ENCODE peak calls at places on chromosomes 3 and 15, in ten cellular contexts. T is mesothelial cell of epicardium; S is cerebellar cortex; C is stimulated activated CD8-positive, alpha-beta memory T cell treated with anti-CD3 and anti-CD28 coated beads, Interleukin-7, amount 100 ng/mL, for 1 hour; L is WTC11; Y is naive thymus-derived CD8-positive, alpha-beta T cell; V is ureter; M is frontal cortex; H is EH; D is Right ventricle myocardium inferior. N is an unnamed sample.

GRCh38 chr3:188185717-188186236 is 31.8 kb downstream of the LPP start:
- DNase-seq in T (no peak), S (peak), C (no peak), L (no peak), Y (no peak), V (peak), M (no peak), H (peak), D (no peak), N (peak)

GRCh38 chr3:119401069-119401468 is 62.3 kb downstream of the TMEM39A start:
- DNase-seq in T (no peak), S (no peak), C (no peak), L (no peak), Y (no peak), V (no peak), M (no peak), H (no peak), D (no peak), N (no peak)

GRCh38 chr3:118587037-118587741 is 447.5 kb downstream of the IGSF11 start:
- DNase-seq in T (no peak), S (no peak), C (no peak), L (no peak), Y (no peak), V (no peak), M (no peak), H (no peak), D (no peak), N (no peak)

GRCh38 chr3:66572938-66573710 is 72.3 kb upstream of the LRIG1 start:
- DNase-seq in T (no peak), S (peak), C (no peak), L (peak), Y (no peak), V (no peak), M (no peak), H (no peak), D (no peak), N (no peak)

GRCh38 chr3:42216820-42217416 is 49.1 kb downstream of the CCK start:
- DNase-seq in T (no peak), S (no peak), C (no peak), L (no peak), Y (peak), V (no peak), M (no peak), H (peak), D (no peak), N (no peak)

GRCh38 chr15:50066202-50066601 is 52.8 kb downstream of the ATP8B4 start:
- DNase-seq in T (no peak), S (no peak), C (no peak), L (no peak), Y (no peak), V (no peak), M (no peak), H (peak), D (no peak), N (peak)

GRCh38 chr15:90463381-90463780 is 66.3 kb upstream of the CRTC3 start:
- DNase-seq in T (no peak), S (no peak), C (no peak), L (no peak), Y (no peak), V (no peak), M (peak), H (peak), D (no peak), N (peak)

GRCh38 chr3:170506556-170506955 is 79.3 kb downstream of the SLC7A14 start:
- DNase-seq in T (no peak), S (no peak), C (no peak), L (no peak), Y (no peak), V (no peak), M (no peak), H (peak), D (no peak), N (peak)

GRCh38 chr3:13015286-13016082 is 57.7 kb downstream of the IQSEC1 start:
- DNase-seq in T (no peak), S (no peak), C (no peak), L (no peak), Y (peak), V (no peak), M (no peak), H (no peak), D (peak), N (no peak)

GRCh38 chr3:122356402-122356801 is 26.6 kb downstream of the MIX23 start:
- DNase-seq in T (no peak), S (peak), C (no peak), L (peak), Y (peak), V (no peak), M (no peak), H (peak), D (no peak), N (peak)

GRCh38 chr3:195768414-195768813 is 43.3 kb downstream of the MUC4 start:
- DNase-seq in T (no peak), S (no peak), C (no peak), L (no peak), Y (no peak), V (no peak), M (no peak), H (no peak), D (no peak), N (no peak)

GRCh38 chr3:57758686-57759085 is 2.6 kb downstream of the SLMAP start:
- DNase-seq in T (no peak), S (no peak), C (no peak), L (no peak), Y (no peak), V (no peak), M (no peak), H (peak), D (no peak), N (no peak)

GRCh38 chr3:131402391-131403039 is 20.9 kb downstream of the NUDT16 start:
- DNase-seq in T (no peak), S (no peak), C (no peak), L (no peak), Y (no peak), V (no peak), M (no peak), H (peak), D (no peak), N (no peak)

GRCh38 chr3:14461748-14462324 is 59.4 kb downstream of the SLC6A6 start:
- DNase-seq in T (no peak), S (peak), C (peak), L (peak), Y (peak), V (no peak), M (peak), H (peak), D (no peak), N (peak)

GRCh38 chr3:181326637-181327223 is 337.2 kb upstream of the DNAJC19 start:
- DNase-seq in T (no peak), S (peak), C (no peak), L (no peak), Y (no peak), V (no peak), M (peak), H (no peak), D (no peak), N (no peak)

GRCh38 chr3:112579697-112580096 is 17.9 kb downstream of the SLC35A5 start:
- DNase-seq in T (no peak), S (no peak), C (no peak), L (no peak), Y (no peak), V (no peak), M (no peak), H (peak), D (no peak), N (peak)

GRCh38 chr3:185606191-185606590 is 20.1 kb downstream of the SENP2 start:
- DNase-seq in T (no peak), S (no peak), C (no peak), L (no peak), Y (no peak), V (no peak), M (no peak), H (no peak), D (no peak), N (no peak)

GRCh38 chr3:169022457-169022856 is 641.1 kb downstream of the MECOM start:
- DNase-seq in T (no peak), S (no peak), C (no peak), L (no peak), Y (no peak), V (no peak), M (no peak), H (no peak), D (no peak), N (no peak)

GRCh38 chr3:120062474-120062873 is 31.8 kb downstream of the GSK3B start:
- DNase-seq in T (no peak), S (no peak), C (no peak), L (no peak), Y (no peak), V (no peak), M (no peak), H (peak), D (no peak), N (no peak)

GRCh38 chr3:44522494-44522933 is 32.5 kb upstream of the ZKSCAN7 start:
- DNase-seq in T (no peak), S (peak), C (no peak), L (no peak), Y (no peak), V (no peak), M (no peak), H (peak), D (no peak), N (no peak)

GRCh38 chr3:41711656-41712055 is 250.2 kb downstream of the ULK4 start:
- DNase-seq in T (no peak), S (no peak), C (no peak), L (no peak), Y (no peak), V (no peak), M (no peak), H (peak), D (no peak), N (peak)

GRCh38 chr15:87498545-87498944 is 758.0 kb downstream of the NTRK3 start:
- DNase-seq in T (no peak), S (peak), C (no peak), L (no peak), Y (no peak), V (no peak), M (no peak), H (peak), D (no peak), N (no peak)